ENCODE peak calls at places on chromosomes 1 and 21, in seven cellular contexts. M is fibroblast of pulmonary artery, J is tibial nerve, Y is HCT116, S is hepatocyte, L is PC-9, T is SJCRH30. B is an unnamed sample.

GRCh38 chr1:211739671-211740411 is 64.4 kb upstream of the NEK2 start:
- DNase-seq in M (no peak), J (no peak), Y (no peak), S (no peak), L (no peak), T (no peak), B (no peak)

GRCh38 chr1:85579619-85580018 is 942 bp upstream of the CCN1 start:
- DNase-seq in M (peak; percentile 86), J (no peak), Y (no peak), S (no peak), L (peak; percentile 14), T (peak; percentile 70), B (peak; percentile 64)

GRCh38 chr21:39527664-39528381 is 76.1 kb downstream of the SH3BGR start:
- DNase-seq in M (no peak), J (no peak), Y (no peak), S (peak; percentile 20), L (no peak), T (peak; percentile 11), B (no peak)

GRCh38 chr1:100476736-100477135 is 61.2 kb upstream of the GPR88 start:
- DNase-seq in M (no peak), J (no peak), Y (no peak), S (no peak), L (no peak), T (no peak), B (no peak)

GRCh38 chr1:35490250-35490649 is 67.0 kb downstream of the KIAA0319L start:
- DNase-seq in M (no peak), J (no peak), Y (no peak), S (no peak), L (no peak), T (no peak), B (no peak)

GRCh38 chr1:3899776-3900149 is 309 bp downstream of the C1orf174 start:
- DNase-seq in M (no peak), J (no peak), Y (no peak), S (no peak), L (no peak), T (peak; percentile 56), B (no peak)

GRCh38 chr1:184597652-184598357 is 156.9 kb downstream of the EDEM3 start:
- DNase-seq in M (peak; percentile 48), J (no peak), Y (no peak), S (no peak), L (no peak), T (no peak), B (no peak)

GRCh38 chr1:167438171-167439138 is 79.9 kb downstream of the CD247 start:
- DNase-seq in M (no peak), J (no peak), Y (no peak), S (no peak), L (no peak), T (no peak), B (no peak)

GRCh38 chr21:46062471-46063211 is 35.3 kb upstream of the COL6A2 start:
- DNase-seq in M (no peak), J (no peak), Y (no peak), S (no peak), L (no peak), T (no peak), B (no peak)

GRCh38 chr21:31554511-31555022 is 104.9 kb upstream of the SOD1 start:
- DNase-seq in M (peak; percentile 54), J (no peak), Y (peak; percentile 39), S (no peak), L (no peak), T (no peak), B (no peak)

GRCh38 chr1:91818713-91818975 is 67.3 kb downstream of the TGFBR3 start:
- DNase-seq in M (no peak), J (no peak), Y (no peak), S (no peak), L (no peak), T (no peak), B (no peak)

GRCh38 chr1:34928865-34929496 is 469 bp downstream of the DLGAP3 start:
- DNase-seq in M (no peak), J (no peak), Y (no peak), S (peak; percentile 33), L (no peak), T (no peak), B (no peak)

GRCh38 chr1:244011796-244012195 is 39.3 kb upstream of the ZBTB18 start:
- DNase-seq in M (peak; percentile 6), J (no peak), Y (no peak), S (no peak), L (no peak), T (no peak), B (no peak)

GRCh38 chr21:26717146-26717739 is 128.0 kb downstream of the ADAMTS1 start:
- DNase-seq in M (peak; percentile 52), J (no peak), Y (no peak), S (no peak), L (no peak), T (no peak), B (no peak)

GRCh38 chr1:33163621-33164071 is 18.2 kb downstream of the TRIM62 start:
- DNase-seq in M (peak; percentile 40), J (no peak), Y (no peak), S (no peak), L (peak; percentile 64), T (peak; percentile 96), B (no peak)

GRCh38 chr1:57489342-57490036 is 65.6 kb upstream of the DAB1 start:
- DNase-seq in M (peak; percentile 64), J (no peak), Y (no peak), S (no peak), L (no peak), T (no peak), B (no peak)

GRCh38 chr1:61481313-61481712 is 243.6 kb downstream of the TM2D1 start:
- DNase-seq in M (no peak), J (no peak), Y (no peak), S (no peak), L (peak; percentile 65), T (no peak), B (no peak)

GRCh38 chr1:61480273-61480672 is 244.7 kb downstream of the TM2D1 start:
- DNase-seq in M (no peak), J (no peak), Y (no peak), S (no peak), L (no peak), T (no peak), B (no peak)

GRCh38 chr1:61472876-61473275 is 252.1 kb downstream of the TM2D1 start:
- DNase-seq in M (peak; percentile 57), J (no peak), Y (no peak), S (no peak), L (no peak), T (no peak), B (no peak)

GRCh38 chr1:61474963-61475362 is 250.0 kb downstream of the TM2D1 start:
- DNase-seq in M (no peak), J (no peak), Y (no peak), S (no peak), L (no peak), T (no peak), B (no peak)

GRCh38 chr1:61477301-61477700 is 247.6 kb downstream of the TM2D1 start:
- DNase-seq in M (no peak), J (no peak), Y (no peak), S (no peak), L (no peak), T (no peak), B (no peak)
- H3K4me3 ChIP-seq in M (no peak overlapping the region), J (no peak overlapping the region), Y (no peak overlapping the region), S (no peak overlapping the region), L (no peak overlapping the region), T (no peak overlapping the region), B (no peak overlapping the region)

DNA sequence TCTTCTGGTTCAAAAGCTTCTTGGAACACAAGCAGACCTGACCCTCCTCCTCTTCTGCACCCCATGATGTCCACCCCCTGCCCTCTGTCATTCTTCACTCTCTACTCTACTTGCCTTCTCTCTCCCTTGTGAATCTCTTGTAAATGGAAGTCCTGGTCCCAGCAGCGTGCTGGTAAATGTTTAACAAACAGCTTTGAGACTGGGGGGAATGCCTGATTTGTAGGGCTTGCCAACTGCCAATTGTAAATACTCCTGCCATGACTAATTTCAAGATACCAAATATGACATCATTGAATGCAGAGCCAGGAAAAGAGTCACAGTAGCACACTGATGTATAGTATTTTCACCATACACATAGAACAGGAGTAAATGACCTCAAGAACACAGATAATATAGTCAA is 40.9 kb upstream of the LRRN2 start:
- DNase-seq in M (peak; percentile 44), J (no peak), Y (peak; percentile 6), S (peak; percentile 77), L (no peak), T (peak; percentile 73), B (no peak)
- H3K4me3 ChIP-seq in M (no peak overlapping the region), J (no peak overlapping the region), Y (no peak overlapping the region), S (no peak overlapping the region), L (no peak overlapping the region), T (no peak overlapping the region), B (no peak overlapping the region)

GRCh38 chr1:162632234-162632666 is at the start of gene DDR2:
- DNase-seq in M (peak; percentile 97), J (peak; percentile 75), Y (no peak), S (peak; percentile 80), L (no peak), T (peak; percentile 74), B (no peak)

GRCh38 chr1:162631546-162632233 is 574 bp upstream of the DDR2 start:
- DNase-seq in M (peak; percentile 82), J (no peak), Y (no peak), S (peak; percentile 49), L (no peak), T (peak; percentile 79), B (no peak)

GRCh38 chr1:162633327-162633762 is 1.1 kb downstream of the DDR2 start:
- DNase-seq in M (peak; percentile 63), J (no peak), Y (no peak), S (peak; percentile 17), L (no peak), T (peak; percentile 40), B (no peak)

GRCh38 chr1:162632743-162633326 is 571 bp downstream of the DDR2 start:
- DNase-seq in M (peak; percentile 45), J (no peak), Y (no peak), S (peak; percentile 12), L (no peak), T (peak; percentile 24), B (no peak)

GRCh38 chr1:162635418-162635817 is 3.2 kb downstream of the DDR2 start:
- DNase-seq in M (no peak), J (no peak), Y (no peak), S (no peak), L (no peak), T (no peak), B (no peak)
- H3K4me3 ChIP-seq in M (peak overlapping the region; percentile 85), J (no peak overlapping the region), Y (no peak overlapping the region), S (no peak overlapping the region), L (no peak overlapping the region), T (no peak overlapping the region), B (no peak overlapping the region)

DNA sequence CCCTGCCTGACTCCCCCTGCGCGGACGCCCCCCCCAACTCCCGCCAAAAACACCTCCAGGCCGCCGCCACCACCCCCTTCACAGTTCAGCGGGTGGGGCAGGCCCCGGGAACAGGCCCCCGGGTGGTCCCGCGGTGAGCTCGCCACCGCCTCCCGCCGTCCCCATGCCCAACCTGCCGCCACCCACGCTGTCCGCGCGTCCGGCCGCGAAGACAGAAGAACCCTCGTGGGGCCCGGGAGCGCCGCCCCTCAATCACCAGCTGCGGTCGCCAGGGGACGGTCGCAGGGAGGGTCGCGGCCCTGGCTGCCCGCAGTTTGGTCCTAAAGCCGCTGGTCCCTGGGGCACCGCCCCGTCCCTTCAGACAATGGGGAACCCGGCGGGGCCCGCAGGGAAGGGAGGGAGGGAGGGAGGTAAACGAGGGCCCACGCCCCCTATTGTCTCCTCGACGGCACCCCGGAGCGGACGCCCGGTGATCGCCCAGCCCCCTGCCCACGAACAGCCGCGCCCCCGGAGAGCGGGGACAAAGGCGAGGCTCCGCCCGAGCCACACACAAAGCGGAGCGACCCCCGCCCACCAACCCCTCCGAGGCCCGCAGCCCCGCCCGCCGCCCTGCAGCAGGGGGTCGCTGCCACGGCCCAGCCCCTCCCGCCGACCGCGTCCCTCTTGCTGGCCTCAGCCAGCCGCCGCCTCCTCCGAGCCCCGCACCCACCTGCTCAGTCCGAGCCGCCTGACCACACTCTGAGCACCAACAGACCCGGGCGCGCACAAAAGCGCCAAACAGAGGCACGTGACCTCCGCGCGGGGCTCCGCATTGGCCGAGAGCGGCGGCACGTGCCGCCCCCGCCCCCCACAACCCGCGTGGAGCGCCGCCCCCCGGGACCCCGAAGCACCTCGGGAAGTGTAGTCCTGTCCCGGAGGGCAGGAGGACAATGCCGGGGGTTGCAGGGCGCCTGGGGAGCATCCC is at the start of gene STMN1:
- DNase-seq in M (peak; percentile 90), J (peak; percentile 84), Y (peak; percentile 81), S (peak; percentile 96), L (peak; percentile 87), T (peak; percentile 98), B (no peak)
- H3K4me3 ChIP-seq in M (peak within 1 kb of the TSS; percentile 73), J (peak within 1 kb of the TSS; percentile 95), Y (peak within 1 kb of the TSS; percentile 83), S (peak within 1 kb of the TSS; percentile 78), L (peak within 1 kb of the TSS; percentile 92), T (peak within 1 kb of the TSS; percentile 100), B (peak within 1 kb of the TSS; percentile 73)